ENCODE peak calls at places on chromosome X, in four cellular contexts. E is ovary, M is HFF-Myc, C is left lung. P is an unnamed sample.

GRCh38 chrX:39020051-39020669 is 218.9 kb downstream of the MID1IP1 start:
- DNase-seq in C (no peak), E (no peak), M (no peak), P (no peak)

GRCh38 chrX:115226929-115227328 is 7.0 kb downstream of the LRCH2 start:
- DNase-seq in C (no peak), E (no peak), M (no peak), P (peak; percentile 36)

GRCh38 chrX:48711929-48712505 is 15.5 kb downstream of the SUV39H1 start:
- DNase-seq in E (no peak), C (no peak), M (no peak), P (no peak)

GRCh38 chrX:63350551-63350950 is 581 bp downstream of the SPIN4 start:
- DNase-seq in E (peak; percentile 24), C (peak; percentile 33), M (peak; percentile 4), P (peak; percentile 30)

GRCh38 chrX:85503258-85504158 is 124.0 kb upstream of the POF1B start:
- DNase-seq in C (no peak), M (no peak), E (no peak), P (peak; percentile 85)

GRCh38 chrX:136880003-136880451 is 498 bp downstream of the RBMX start:
- DNase-seq in E (peak; percentile 41), M (no peak), C (peak; percentile 36), P (peak; percentile 14)

GRCh38 chrX:70960728-70961127 is 29.8 kb upstream of the SLC7A3 start:
- DNase-seq in C (no peak), E (no peak), M (no peak), P (peak; percentile 32)

GRCh38 chrX:3577551-3577950 is 135.9 kb downstream of the PRKX start:
- DNase-seq in M (no peak), C (no peak), E (no peak), P (no peak)

GRCh38 chrX:63050225-63050624 is 300.9 kb downstream of the SPIN4 start:
- DNase-seq in M (no peak), C (no peak), E (no peak), P (peak; percentile 6)

GRCh38 chrX:148784859-148785655 is 284.6 kb downstream of the AFF2 start:
- DNase-seq in E (no peak), M (no peak), C (no peak), P (no peak)

GRCh38 chrX:27918799-27919198 is 62.5 kb downstream of the DCAF8L1 start:
- DNase-seq in M (no peak), C (no peak), E (no peak), P (peak; percentile 42)

GRCh38 chrX:19334945-19335626 is 8.6 kb upstream of the PDHA1 start:
- DNase-seq in E (no peak), C (no peak), M (peak; percentile 7), P (no peak)

GRCh38 chrX:641671-642435 is 11.3 kb downstream of the SHOX start:
- DNase-seq in M (no peak), E (no peak), C (no peak), P (no peak)

GRCh38 chrX:110568396-110568795 is 209.7 kb downstream of the RTL9 start:
- DNase-seq in E (no peak), M (no peak), C (no peak), P (no peak)

GRCh38 chrX:22652596-22652995 is 347.2 kb upstream of the DDX53 start:
- DNase-seq in C (no peak), M (peak; percentile 24), E (no peak), P (peak; percentile 5)

GRCh38 chrX:114611018-114611619 is 27.2 kb downstream of the HTR2C start:
- DNase-seq in C (no peak), E (no peak), M (peak; percentile 14), P (peak; percentile 44)

GRCh38 chrX:150958177-150958576 is 25.0 kb upstream of the HMGB3 start:
- DNase-seq in M (no peak), E (no peak), C (no peak), P (no peak)

GRCh38 chrX:153865685-153866084 is 20.3 kb downstream of the L1CAM start:
- DNase-seq in C (no peak), M (no peak), E (no peak), P (no peak)

GRCh38 chrX:12032082-12032481 is 106.2 kb upstream of the FRMPD4 start:
- DNase-seq in C (no peak), M (no peak), E (no peak), P (no peak)

GRCh38 chrX:101195442-101196173 is 24.0 kb upstream of the DRP2 start:
- DNase-seq in E (no peak), C (no peak), M (no peak), P (no peak)

GRCh38 chrX:134727363-134727762 is 69.1 kb upstream of the PLAC1 start:
- DNase-seq in C (no peak), M (no peak), E (no peak), P (peak; percentile 5)

GRCh38 chrX:36961590-36961989 is 46.6 kb upstream of the FAM47C start:
- DNase-seq in E (no peak), C (no peak), M (no peak), P (no peak)

GRCh38 chrX:53300157-53300556 is 18.8 kb upstream of the IQSEC2 start:
- DNase-seq in C (no peak), E (no peak), M (no peak), P (no peak)

GRCh38 chrX:13472975-13473665 is 96.3 kb upstream of the EGFL6 start:
- DNase-seq in C (no peak), E (no peak), M (no peak), P (no peak)

GRCh38 chrX:98501441-98501840 is 1617.7 kb downstream of the RPA4 start:
- DNase-seq in E (no peak), C (no peak), M (no peak), P (peak; percentile 4)

GRCh38 chrX:77440310-77440709 is 6.9 kb upstream of the FGF16 start:
- DNase-seq in M (no peak), C (no peak), E (no peak), P (no peak)

GRCh38 chrX:11589573-11590110 is 76.1 kb downstream of the ARHGAP6 start:
- DNase-seq in E (no peak), C (no peak), M (no peak), P (no peak)

GRCh38 chrX:47218920-47219815 is 687 bp downstream of the CDK16 start:
- DNase-seq in M (no peak), C (peak; percentile 48), E (peak; percentile 79), P (no peak)

GRCh38 chrX:17613979-17614572 is 123.2 kb upstream of the SCML1 start:
- DNase-seq in C (peak; percentile 41), E (no peak), M (no peak), P (peak; percentile 61)

GRCh38 chrX:72201836-72202536 is 20.4 kb downstream of the PIN4 start:
- DNase-seq in M (peak; percentile 48), C (no peak), E (no peak), P (peak; percentile 65)

GRCh38 chrX:16516473-16516872 is 133.5 kb upstream of the S100G start:
- DNase-seq in M (peak; percentile 16), E (no peak), C (no peak), P (no peak)

GRCh38 chrX:40109288-40110008 is 11.7 kb upstream of the BCOR start:
- DNase-seq in E (peak; percentile 80), M (no peak), C (no peak), P (no peak)

GRCh38 chrX:40106677-40107290 is 9.0 kb upstream of the BCOR start:
- DNase-seq in E (peak; percentile 45), C (no peak), M (no peak), P (no peak)

GRCh38 chrX:40107291-40108083 is 9.7 kb upstream of the BCOR start:
- DNase-seq in C (peak; percentile 74), M (no peak), E (peak; percentile 46), P (no peak)

GRCh38 chrX:40108959-40109287 is 11.2 kb upstream of the BCOR start:
- DNase-seq in M (no peak), C (peak; percentile 77), E (peak; percentile 82), P (peak; percentile 83)

DNA sequence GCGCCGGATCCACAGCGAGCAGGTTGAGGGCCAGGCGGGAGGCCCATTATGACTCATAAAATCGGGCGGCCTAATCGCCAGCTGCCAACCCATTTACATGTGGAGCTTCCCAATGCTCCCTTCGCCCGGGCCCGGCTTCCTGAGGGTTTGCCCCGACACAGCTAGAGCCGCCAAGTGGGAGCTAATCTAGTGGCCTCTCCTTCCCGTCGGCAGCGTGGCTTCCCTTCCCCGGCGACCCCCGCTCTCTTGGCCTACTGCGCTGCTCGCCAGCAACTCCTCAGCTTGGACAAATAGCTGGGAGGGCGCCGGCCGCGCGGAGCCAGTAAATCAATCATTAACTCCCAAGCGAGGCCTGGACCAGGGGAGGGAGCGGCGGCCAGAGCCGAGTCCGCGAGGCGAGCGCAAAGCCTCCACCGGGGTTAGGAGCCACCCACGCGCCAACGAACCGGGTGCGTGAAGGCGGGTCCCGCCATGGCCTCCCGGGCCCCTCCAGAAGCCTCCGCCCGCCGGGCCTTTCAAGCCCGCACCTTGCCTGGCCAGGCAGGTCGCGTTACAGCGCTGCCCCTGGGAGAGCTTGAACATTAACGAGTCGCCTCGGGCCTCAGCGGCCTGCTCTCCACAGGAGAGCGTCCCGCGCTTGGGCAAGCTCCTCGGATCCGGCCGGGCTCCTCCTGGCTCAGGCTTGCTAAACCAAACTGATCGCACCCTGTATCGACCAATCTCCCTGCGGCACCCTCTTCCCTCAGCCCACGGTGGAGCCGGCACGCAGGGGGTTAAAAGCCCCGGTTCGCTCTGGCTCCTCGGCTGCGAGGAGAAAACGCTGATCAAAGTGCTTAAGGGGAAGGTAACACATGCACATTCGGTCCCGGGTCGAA is 10.6 kb upstream of the BCOR start:
- DNase-seq in C (peak; percentile 49), E (peak; percentile 58), M (no peak), P (no peak)
- H3K4me3 ChIP-seq in C (peak overlapping the region; percentile 46), E (peak overlapping the region; percentile 42), M (peak overlapping the region; percentile 35), P (peak overlapping the region; percentile 14)

GRCh38 chrX:42680651-42681050 is 97.3 kb downstream of the PPP1R2C start:
- DNase-seq in C (no peak), E (peak; percentile 14), M (no peak), P (peak; percentile 1)
- TF ChIP-seq CTCF in C (no peak), E (no peak), M (no peak), P (peak; percentile 7)

GRCh38 chrX:44843318-44843702 is 511 bp upstream of the DUSP21 start:
- DNase-seq in C (no peak), M (no peak), E (no peak), P (peak; percentile 43)
- H3K4me3 ChIP-seq in C (no peak overlapping the region), M (no peak overlapping the region), E (no peak overlapping the region), P (no peak overlapping the region)

GRCh38 chrX:29090811-29091210 is 503.6 kb downstream of the IL1RAPL1 start:
- DNase-seq in M (no peak), E (no peak), C (no peak), P (peak; percentile 3)
- TF ChIP-seq CTCF in M (peak; percentile 30), E (no peak), C (no peak), P (peak; percentile 40)

GRCh38 chrX:155218777-155219176 is 2.5 kb downstream of the VBP1 start:
- DNase-seq in M (no peak), C (no peak), E (no peak), P (no peak)

GRCh38 chrX:155216179-155216939 is at the start of gene VBP1:
- DNase-seq in E (peak; percentile 88), M (peak; percentile 75), C (peak; percentile 94), P (peak; percentile 96)

GRCh38 chrX:155213731-155214130 is 2.5 kb upstream of the VBP1 start:
- DNase-seq in E (no peak), C (no peak), M (no peak), P (no peak)

GRCh38 chrX:155215443-155216178 is 649 bp upstream of the VBP1 start:
- DNase-seq in M (no peak), E (no peak), C (no peak), P (no peak)

GRCh38 chrX:155216940-155217450 is 735 bp downstream of the VBP1 start:
- DNase-seq in C (no peak), M (no peak), E (no peak), P (no peak)
- H3K4me3 ChIP-seq in C (peak overlapping the region; percentile 61), M (peak overlapping the region; percentile 66), E (peak overlapping the region; percentile 78), P (peak overlapping the region; percentile 76)